ENCODE peak calls at places on chromosomes 3 and 15, in ten cellular contexts. C is GM06990, B is astrocyte of the spinal cord, Q is AG09309, G is mucosa of descending colon, Y is foreskin fibroblast, H is SK-N-SH, O is AG04449, N is AG10803, D is upper lobe of right lung. E is an unnamed sample.

GRCh38 chr3:4472766-4473165 is 5.7 kb upstream of the SUMF1 start:
- DNase-seq in C (no peak), B (no peak), Q (no peak), G (no peak), Y (no peak), H (no peak), O (no peak), N (no peak), D (no peak), E (no peak)

GRCh38 chr15:75840659-75841058 is 2.6 kb upstream of the UBE2Q2 start:
- DNase-seq in C (no peak), B (peak; percentile 79), Q (peak; percentile 28), G (no peak), Y (peak; percentile 56), H (peak; percentile 20), O (peak; percentile 29), N (peak; percentile 72), D (no peak), E (no peak)

GRCh38 chr15:79601376-79601775 is 169.2 kb downstream of the MINAR1 start:
- DNase-seq in C (no peak), B (no peak), Q (no peak), G (no peak), Y (no peak), H (no peak), O (no peak), N (no peak), D (no peak), E (peak; percentile 56)

GRCh38 chr3:116433552-116433951 is 11.7 kb downstream of the LSAMP start:
- DNase-seq in C (no peak), B (no peak), Q (no peak), G (no peak), Y (no peak), H (no peak), O (no peak), N (no peak), D (no peak), E (no peak)

GRCh38 chr3:150635526-150635925 is 32.4 kb downstream of the SELENOT start:
- DNase-seq in C (no peak), B (no peak), Q (no peak), G (no peak), Y (no peak), H (no peak), O (no peak), N (no peak), D (no peak), E (no peak)

GRCh38 chr15:68557469-68558317 is 21.1 kb upstream of the CORO2B start:
- DNase-seq in C (no peak), B (no peak), Q (no peak), G (no peak), Y (no peak), H (no peak), O (no peak), N (no peak), D (no peak), E (no peak)

GRCh38 chr15:88491158-88491557 is 23.6 kb downstream of the MRPS11 start:
- DNase-seq in C (no peak), B (no peak), Q (no peak), G (peak; percentile 50), Y (no peak), H (no peak), O (no peak), N (no peak), D (no peak), E (no peak)

GRCh38 chr3:109176726-109177125 is 40.2 kb downstream of the C3orf85 start:
- DNase-seq in C (no peak), B (no peak), Q (no peak), G (no peak), Y (no peak), H (no peak), O (no peak), N (no peak), D (no peak), E (no peak)

GRCh38 chr3:8660271-8660731 is 15.7 kb upstream of the SSUH2 start:
- DNase-seq in C (no peak), B (peak; percentile 81), Q (no peak), G (no peak), Y (no peak), H (no peak), O (peak; percentile 70), N (peak; percentile 24), D (no peak), E (no peak)

GRCh38 chr15:39692464-39693327 is 89.9 kb downstream of the FSIP1 start:
- DNase-seq in C (peak; percentile 28), B (no peak), Q (no peak), G (no peak), Y (no peak), H (peak; percentile 7), O (no peak), N (no peak), D (no peak), E (peak; percentile 48)

GRCh38 chr15:52733078-52733477 is 53.9 kb upstream of the ATOSA start:
- DNase-seq in C (no peak), B (no peak), Q (peak; percentile 29), G (no peak), Y (peak; percentile 69), H (no peak), O (no peak), N (peak; percentile 73), D (no peak), E (no peak)

GRCh38 chr15:83208357-83208661 is 686 bp upstream of the HDGFL3 start:
- DNase-seq in C (no peak), B (peak; percentile 30), Q (no peak), G (no peak), Y (peak; percentile 6), H (no peak), O (no peak), N (no peak), D (no peak), E (no peak)

GRCh38 chr15:83207622-83208356 is at the start of gene HDGFL3:
- DNase-seq in C (peak; percentile 57), B (peak; percentile 70), Q (no peak), G (peak; percentile 64), Y (peak; percentile 41), H (peak; percentile 87), O (no peak), N (peak; percentile 57), D (peak; percentile 85), E (peak; percentile 77)

GRCh38 chr15:83210619-83211018 is 3.0 kb upstream of the HDGFL3 start:
- DNase-seq in C (no peak), B (peak; percentile 43), Q (no peak), G (no peak), Y (peak; percentile 60), H (peak; percentile 83), O (peak; percentile 17), N (peak; percentile 69), D (no peak), E (peak; percentile 76)

GRCh38 chr15:83206971-83207621 is 527 bp downstream of the HDGFL3 start:
- DNase-seq in C (peak; percentile 57), B (peak; percentile 40), Q (no peak), G (no peak), Y (peak; percentile 23), H (peak; percentile 87), O (no peak), N (peak; percentile 29), D (peak; percentile 75), E (peak; percentile 49)

DNA sequence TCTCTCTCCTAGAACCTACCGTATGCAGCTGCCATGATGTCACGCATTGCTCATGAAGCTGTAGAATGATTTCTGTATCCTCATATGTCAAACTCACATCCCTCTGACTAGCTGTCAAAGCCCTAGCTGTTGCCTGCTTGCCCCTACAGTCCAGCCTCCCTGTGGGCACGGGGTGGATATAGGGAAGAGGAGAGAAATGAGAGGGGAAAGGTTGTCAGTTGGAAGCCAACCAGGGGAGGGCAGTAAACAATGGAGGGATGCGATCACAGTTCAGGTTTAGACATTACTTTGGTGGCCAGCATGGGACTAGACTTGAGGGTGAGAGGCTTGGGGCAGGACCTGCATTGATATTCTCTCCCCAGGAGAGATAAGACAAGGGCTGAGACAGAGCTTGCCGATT is 1.7 kb upstream of the HDGFL3 start:
- DNase-seq in C (no peak), B (no peak), Q (no peak), G (no peak), Y (no peak), H (no peak), O (no peak), N (no peak), D (no peak), E (peak; percentile 33)
- TF ChIP-seq CTCF in C (peak; percentile 7), B (no peak), Q (no peak), G (no peak), Y (no peak), H (no peak), O (no peak), N (no peak), D (no peak), E (peak; percentile 16)

GRCh38 chr3:12352253-12352652 is 63.4 kb downstream of the PPARG start:
- DNase-seq in C (no peak), B (no peak), Q (no peak), G (no peak), Y (no peak), H (no peak), O (no peak), N (no peak), D (no peak), E (no peak)
- H3K4me3 ChIP-seq in C (no peak overlapping the region), B (no peak overlapping the region), Q (no peak overlapping the region), G (no peak overlapping the region), Y (no peak overlapping the region), H (no peak overlapping the region), O (no peak overlapping the region), N (no peak overlapping the region), D (peak overlapping the region; percentile 21), E (no peak overlapping the region)

GRCh38 chr3:25843332-25843731 is 53.4 kb downstream of the OXSM start:
- DNase-seq in C (no peak), B (no peak), Q (no peak), G (no peak), Y (no peak), H (no peak), O (no peak), N (no peak), D (no peak), E (no peak)
- TF ChIP-seq CTCF in C (no peak), B (no peak), Q (no peak), G (no peak), Y (no peak), H (peak; percentile 54), O (no peak), N (peak; percentile 16), D (peak; percentile 21), E (no peak)

GRCh38 chr3:158768361-158768787 is 33.5 kb upstream of the MFSD1 start:
- DNase-seq in C (no peak), B (peak; percentile 76), Q (no peak), G (peak; percentile 73), Y (peak; percentile 53), H (no peak), O (no peak), N (peak; percentile 42), D (peak; percentile 68), E (no peak)
- H3K4me3 ChIP-seq in C (no peak overlapping the region), B (no peak overlapping the region), Q (no peak overlapping the region), G (no peak overlapping the region), Y (no peak overlapping the region), H (no peak overlapping the region), O (no peak overlapping the region), N (no peak overlapping the region), D (no peak overlapping the region), E (no peak overlapping the region)

E was measured in WERI-Rb-1.